ENCODE peak calls at places on chromosomes 2 and 18, in four cellular contexts. H, C, P and Y are unnamed samples.

GRCh38 chr2:9214866-9215265 is 8.3 kb downstream of the ASAP2 start:
- DNase-seq in C (no peak), H (peak), P (no peak), Y (no peak)

GRCh38 chr2:85511008-85511895 is 27.7 kb upstream of the MAT2A start:
- DNase-seq in C (no peak), H (no peak), P (no peak), Y (no peak)

GRCh38 chr2:160007111-160007510 is 55.3 kb downstream of the PLA2R1 start:
- DNase-seq in H (no peak), C (no peak), P (peak), Y (no peak)

GRCh38 chr2:61853086-61853847 is 593 bp downstream of the FAM161A start:
- DNase-seq in H (peak), P (no peak), C (peak), Y (peak)

GRCh38 chr18:35634376-35634775 is 52.8 kb downstream of the GALNT1 start:
- DNase-seq in H (no peak), P (no peak), C (peak), Y (no peak)

GRCh38 chr2:64405476-64406406 is 48.2 kb upstream of the LGALSL start:
- DNase-seq in P (no peak), C (peak), H (no peak), Y (no peak)

GRCh38 chr2:68506170-68506569 is 38.8 kb downstream of the APLF start:
- DNase-seq in P (no peak), C (no peak), H (no peak), Y (no peak)

GRCh38 chr2:99112617-99113016 is 28.9 kb upstream of the C2orf15 start:
- DNase-seq in H (no peak), C (no peak), P (no peak), Y (no peak)

GRCh38 chr2:201120500-201120899 is 4.5 kb downstream of the CFLAR start:
- DNase-seq in P (no peak), H (no peak), C (no peak), Y (no peak)

GRCh38 chr18:1846640-1847039 is 724.7 kb downstream of the METTL4 start:
- DNase-seq in C (no peak), P (no peak), H (no peak), Y (no peak)

GRCh38 chr18:57434177-57434535 is 1.0 kb upstream of the ONECUT2 start:
- DNase-seq in H (peak), C (no peak), P (no peak), Y (no peak)

GRCh38 chr2:161352718-161353117 is 44.5 kb downstream of the PSMD14 start:
- DNase-seq in P (no peak), C (no peak), H (no peak), Y (no peak)

GRCh38 chr2:171056307-171056706 is 104.4 kb downstream of the TLK1 start:
- DNase-seq in P (no peak), H (no peak), C (peak), Y (no peak)

GRCh38 chr2:195392446-195393336 is 264.3 kb upstream of the SLC39A10 start:
- DNase-seq in C (no peak), H (no peak), P (no peak), Y (no peak)

GRCh38 chr2:158034198-158034831 is 67.4 kb upstream of the UPP2 start:
- DNase-seq in H (peak), P (no peak), C (peak), Y (peak)

GRCh38 chr2:62719757-62720156 is 14.2 kb downstream of the EHBP1 start:
- DNase-seq in P (no peak), C (no peak), H (no peak), Y (no peak)

GRCh38 chr2:186405847-186406246 is 80.2 kb upstream of the ZC3H15 start:
- DNase-seq in C (no peak), H (no peak), P (no peak), Y (no peak)

GRCh38 chr2:18647731-18648130 is 58.4 kb upstream of the NT5C1B start:
- DNase-seq in P (no peak), C (no peak), H (no peak), Y (no peak)

GRCh38 chr2:230908595-230909191 is 16.3 kb downstream of the GPR55 start:
- DNase-seq in P (no peak), H (peak), C (peak), Y (no peak)

GRCh38 chr2:100513650-100514049 is 43.4 kb downstream of the NMS start:
- DNase-seq in H (no peak), C (no peak), P (no peak), Y (no peak)

GRCh38 chr2:121532894-121533293 is 2.2 kb downstream of the RNU4ATAC start:
- DNase-seq in P (no peak), C (no peak), H (no peak), Y (no peak)

GRCh38 chr18:44852818-44853217 is 172.1 kb downstream of the SETBP1 start:
- DNase-seq in C (no peak), P (no peak), H (peak), Y (no peak)

GRCh38 chr2:228094377-228094921 is 87.0 kb downstream of the SPHKAP start:
- DNase-seq in H (no peak), P (no peak), C (peak), Y (no peak)

GRCh38 chr18:48317781-48318381 is 91.3 kb downstream of the ZBTB7C start:
- DNase-seq in C (no peak), P (no peak), H (no peak), Y (no peak)

GRCh38 chr2:64692401-64692800 is 38.7 kb upstream of the SERTAD2 start:
- DNase-seq in C (peak), H (no peak), P (no peak), Y (no peak)

GRCh38 chr2:69143726-69144360 is 130.9 kb downstream of the ANTXR1 start:
- DNase-seq in P (no peak), H (no peak), C (no peak), Y (no peak)

GRCh38 chr2:54239427-54239826 is 16.6 kb downstream of the TSPYL6 start:
- DNase-seq in C (peak), H (no peak), P (no peak), Y (no peak)

GRCh38 chr18:36534154-36534688 is 236.7 kb downstream of the FHOD3 start:
- DNase-seq in C (no peak), P (no peak), H (no peak), Y (no peak)

GRCh38 chr2:84931384-84931821 is 25.9 kb downstream of the TMSB10 start:
- DNase-seq in P (no peak), C (no peak), H (no peak), Y (no peak)

GRCh38 chr2:50396301-50396637 is 635.7 kb downstream of the NRXN1 start:
- DNase-seq in C (no peak), H (no peak), P (no peak), Y (no peak)

GRCh38 chr2:163664610-163665009 is 71.2 kb downstream of the FIGN start:
- DNase-seq in H (no peak), C (peak), P (no peak), Y (no peak)

GRCh38 chr2:60518567-60518966 is 34.9 kb downstream of the BCL11A start:
- DNase-seq in P (no peak), H (no peak), C (no peak), Y (no peak)

GRCh38 chr2:157957596-157957995 is 81.5 kb upstream of the ACVR1 start:
- DNase-seq in P (no peak), C (no peak), H (no peak), Y (no peak)

GRCh38 chr2:41937464-41937861 is 110.4 kb upstream of the PKDCC start:
- DNase-seq in C (no peak), H (peak), P (no peak), Y (no peak)

GRCh38 chr2:152166633-152167032 is 8.9 kb downstream of the STAM2 start:
- DNase-seq in C (peak), P (no peak), H (no peak), Y (no peak)

GRCh38 chr18:60684843-60685513 is 312.4 kb upstream of the MC4R start:
- DNase-seq in P (no peak), H (no peak), C (peak), Y (no peak)

GRCh38 chr2:224613543-224614317 is 28.6 kb upstream of the CUL3 start:
- DNase-seq in H (no peak), C (no peak), P (no peak), Y (no peak)